ENCODE peak calls at places on chromosomes 13 and 19, in seven cellular contexts. X, S, G, Z, H, P and L are unnamed samples.

GRCh38 chr13:99190147-99190985 is 10.3 kb upstream of the UBAC2 start:
- DNase-seq in X (no peak), S (no peak), G (no peak), Z (no peak), H (no peak), P (no peak), L (no peak)

GRCh38 chr19:12996542-12997094 is 1.3 kb downstream of the NFIX start:
- DNase-seq in X (peak), S (peak), G (peak), Z (peak), H (no peak), P (no peak), L (no peak)

GRCh38 chr13:77476456-77476855 is 59.0 kb upstream of the SCEL start:
- DNase-seq in X (no peak), S (no peak), G (no peak), Z (no peak), H (no peak), P (no peak), L (no peak)

GRCh38 chr13:23741879-23742510 is 147.2 kb downstream of the MIPEP start:
- DNase-seq in X (no peak), S (peak), G (no peak), Z (no peak), H (no peak), P (no peak), L (no peak)

GRCh38 chr19:14450168-14450874 is 17.2 kb downstream of the PKN1 start:
- DNase-seq in X (no peak), S (peak), G (no peak), Z (peak), H (peak), P (no peak), L (no peak)

GRCh38 chr13:101757446-101758039 is 305.1 kb downstream of the ITGBL1 start:
- DNase-seq in X (peak), S (no peak), G (peak), Z (no peak), H (peak), P (no peak), L (peak)

GRCh38 chr19:56953411-56953810 is 112.9 kb upstream of the PEG3 start:
- DNase-seq in X (no peak), S (no peak), G (no peak), Z (no peak), H (no peak), P (no peak), L (no peak)

GRCh38 chr19:12484371-12485322 is at the start of gene ZNF709:
- DNase-seq in X (peak), S (peak), G (peak), Z (peak), H (peak), P (peak), L (peak)

GRCh38 chr19:1027020-1027952 is 878 bp downstream of the CNN2 start:
- DNase-seq in X (peak), S (no peak), G (no peak), Z (peak), H (no peak), P (no peak), L (no peak)

GRCh38 chr13:20544186-20544914 is 18.7 kb upstream of the CRYL1 start:
- DNase-seq in X (no peak), S (no peak), G (no peak), Z (no peak), H (no peak), P (no peak), L (no peak)

GRCh38 chr13:50512602-50513527 is 330.6 kb downstream of the DLEU7 start:
- DNase-seq in X (peak), S (no peak), G (peak), Z (peak), H (no peak), P (no peak), L (peak)

GRCh38 chr13:29160862-29161261 is 340.7 kb downstream of the MTUS2 start:
- DNase-seq in X (no peak), S (no peak), G (no peak), Z (no peak), H (no peak), P (no peak), L (no peak)

GRCh38 chr13:28485551-28485950 is 9.4 kb downstream of the FLT1 start:
- DNase-seq in X (no peak), S (peak), G (no peak), Z (no peak), H (no peak), P (no peak), L (no peak)

GRCh38 chr13:112762690-112763080 is 72.8 kb downstream of the ATP11A start:
- DNase-seq in X (no peak), S (no peak), G (no peak), Z (no peak), H (no peak), P (no peak), L (no peak)

GRCh38 chr19:18349524-18350128 is 9.2 kb downstream of the PGPEP1 start:
- DNase-seq in X (peak), S (peak), G (peak), Z (peak), H (peak), P (no peak), L (peak)

GRCh38 chr13:68185767-68186166 is 955.6 kb upstream of the PCDH9 start:
- DNase-seq in X (peak), S (no peak), G (no peak), Z (no peak), H (no peak), P (no peak), L (peak)

GRCh38 chr13:26656919-26657318 is 99.4 kb downstream of the WASF3 start:
- DNase-seq in X (peak), S (no peak), G (peak), Z (peak), H (no peak), P (peak), L (peak)

GRCh38 chr19:5339950-5340636 is 519 bp downstream of the PTPRS start:
- DNase-seq in X (no peak), S (peak), G (no peak), Z (no peak), H (no peak), P (no peak), L (no peak)

GRCh38 chr13:53719281-53719680 is 690.7 kb downstream of the OLFM4 start:
- DNase-seq in X (no peak), S (no peak), G (no peak), Z (no peak), H (no peak), P (no peak), L (no peak)

GRCh38 chr13:51956717-51957116 is 54.5 kb downstream of the ATP7B start:
- DNase-seq in X (no peak), S (no peak), G (no peak), Z (no peak), H (no peak), P (no peak), L (no peak)

GRCh38 chr13:51844862-51845573 is at the start of gene TMEM272:
- DNase-seq in X (peak), S (peak), G (peak), Z (peak), H (no peak), P (no peak), L (peak)

GRCh38 chr19:12953456-12954149 is 3.4 kb downstream of the GADD45GIP1 start:
- DNase-seq in X (no peak), S (no peak), G (no peak), Z (no peak), H (no peak), P (no peak), L (no peak)

GRCh38 chr13:64369121-64369520 is 2861.0 kb downstream of the PCDH9 start:
- DNase-seq in X (peak), S (no peak), G (peak), Z (no peak), H (no peak), P (no peak), L (no peak)

GRCh38 chr13:65553328-65553727 is 1676.8 kb downstream of the PCDH9 start:
- DNase-seq in X (no peak), S (no peak), G (no peak), Z (no peak), H (no peak), P (no peak), L (no peak)

GRCh38 chr13:32246468-32246867 is 68.7 kb downstream of the ZAR1L start:
- DNase-seq in X (peak), S (peak), G (peak), Z (peak), H (peak), P (no peak), L (peak)

GRCh38 chr13:106326751-106327150 is 208.7 kb downstream of the EFNB2 start:
- DNase-seq in X (no peak), S (no peak), G (no peak), Z (no peak), H (no peak), P (no peak), L (no peak)

GRCh38 chr19:15436012-15436825 is 13.5 kb downstream of the WIZ start:
- DNase-seq in X (peak), S (no peak), G (no peak), Z (no peak), H (no peak), P (no peak), L (no peak)

DNA sequence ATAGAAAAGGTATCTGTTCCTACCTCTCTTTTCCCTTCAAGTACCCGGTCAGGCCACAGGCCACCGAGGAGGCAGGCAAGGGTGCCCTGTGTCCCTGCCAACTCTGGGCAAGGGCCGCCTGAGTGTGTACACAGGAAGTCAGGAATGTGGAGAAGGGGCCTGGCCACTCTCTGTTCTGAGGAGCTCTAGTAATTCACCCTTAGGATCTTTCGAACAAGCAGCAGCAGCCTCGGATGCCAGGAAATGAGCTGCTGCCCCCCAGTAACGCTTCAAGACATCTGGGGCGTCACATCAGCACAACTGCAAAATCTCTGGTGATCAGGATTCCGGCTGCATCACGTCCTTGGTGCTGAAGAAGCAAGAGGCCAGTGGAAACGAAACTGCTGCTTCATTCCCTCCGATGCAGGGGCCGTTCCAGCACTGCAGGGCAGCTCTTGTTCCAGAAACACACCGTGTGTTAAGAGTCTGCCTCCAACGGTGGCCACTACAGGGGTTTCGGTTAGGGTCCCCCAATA is 2.0 kb downstream of the RAB20 start:
- DNase-seq in X (peak), S (no peak), G (peak), Z (peak), H (peak), P (no peak), L (peak)
- H3K4me3 ChIP-seq in X (peak), S (no peak), G (peak), Z (peak), H (peak), P (peak), L (no peak)

DNA sequence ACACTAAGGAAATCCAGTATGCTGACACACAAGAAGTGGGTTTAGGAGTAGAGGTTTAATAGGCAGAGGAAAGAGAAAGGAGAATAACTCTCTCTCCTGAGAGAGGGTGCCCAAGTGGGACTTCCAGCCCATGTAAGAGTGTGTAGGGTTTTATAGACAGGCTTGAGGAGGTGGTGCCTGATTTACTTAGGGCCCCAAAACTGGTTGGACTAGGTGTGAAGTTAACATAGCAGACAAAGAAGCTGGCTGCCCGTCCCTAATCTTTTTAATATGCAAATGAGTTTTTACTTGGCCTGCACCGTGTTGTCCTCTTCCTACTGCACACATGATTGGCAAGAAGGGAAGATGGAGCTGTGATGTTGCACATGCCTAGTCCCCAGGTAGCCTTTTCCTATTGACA is 752.5 kb upstream of the SLITRK5 start:
- DNase-seq in X (no peak), S (no peak), G (no peak), Z (no peak), H (no peak), P (no peak), L (no peak)
- H3K4me3 ChIP-seq in X (no peak), S (no peak), G (no peak), Z (no peak), H (no peak), P (no peak), L (no peak)

GRCh38 chr19:36256853-36257511 is 42.1 kb downstream of the ZNF146 start:
- DNase-seq in X (no peak), S (peak), G (no peak), Z (no peak), H (no peak), P (no peak), L (no peak)
- H3K4me3 ChIP-seq in X (no peak), S (peak), G (peak), Z (peak), H (no peak), P (peak), L (peak)

DNA sequence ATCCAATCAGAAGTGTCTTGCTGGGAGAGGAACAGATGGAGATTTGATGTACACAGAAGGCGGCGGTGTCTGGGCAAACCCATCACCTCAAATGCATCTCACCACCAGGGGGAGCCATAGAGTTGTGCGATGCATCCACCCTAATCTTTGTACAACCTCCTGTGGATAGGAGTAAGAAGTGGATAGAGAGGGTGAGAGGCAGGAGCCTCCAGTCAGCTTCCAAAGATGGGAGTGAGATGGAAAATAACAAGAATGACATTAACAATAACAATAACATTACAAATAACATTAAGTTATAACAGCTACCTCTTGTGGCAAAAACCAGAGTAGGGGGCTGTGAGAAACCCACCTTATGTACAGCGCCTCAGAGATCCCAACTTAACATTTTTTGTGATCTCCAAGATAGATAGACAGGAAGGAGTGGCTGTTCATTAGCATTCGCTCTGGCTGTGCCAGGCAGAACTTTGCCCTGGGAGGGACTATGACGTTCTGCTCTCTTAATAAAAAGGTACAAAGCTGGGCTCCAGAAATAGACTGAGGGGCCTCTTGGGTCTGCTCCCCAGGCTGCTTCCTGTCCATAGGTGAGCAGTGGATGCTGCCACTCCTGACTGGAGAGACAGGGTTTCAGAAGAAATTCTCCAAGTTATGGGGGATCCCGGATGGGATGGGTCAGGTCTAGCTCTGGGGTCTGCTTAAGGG is 5.2 kb upstream of the CEACAM18 start:
- DNase-seq in X (peak), S (peak), G (peak), Z (peak), H (no peak), P (peak), L (peak)
- H3K4me3 ChIP-seq in X (no peak), S (no peak), G (no peak), Z (no peak), H (no peak), P (no peak), L (no peak)

GRCh38 chr13:113875829-113876228 is 12.0 kb upstream of the GAS6 start:
- DNase-seq in X (no peak), S (no peak), G (no peak), Z (no peak), H (no peak), P (no peak), L (no peak)
- H3K4me3 ChIP-seq in X (no peak), S (no peak), G (no peak), Z (no peak), H (no peak), P (no peak), L (no peak)

DNA sequence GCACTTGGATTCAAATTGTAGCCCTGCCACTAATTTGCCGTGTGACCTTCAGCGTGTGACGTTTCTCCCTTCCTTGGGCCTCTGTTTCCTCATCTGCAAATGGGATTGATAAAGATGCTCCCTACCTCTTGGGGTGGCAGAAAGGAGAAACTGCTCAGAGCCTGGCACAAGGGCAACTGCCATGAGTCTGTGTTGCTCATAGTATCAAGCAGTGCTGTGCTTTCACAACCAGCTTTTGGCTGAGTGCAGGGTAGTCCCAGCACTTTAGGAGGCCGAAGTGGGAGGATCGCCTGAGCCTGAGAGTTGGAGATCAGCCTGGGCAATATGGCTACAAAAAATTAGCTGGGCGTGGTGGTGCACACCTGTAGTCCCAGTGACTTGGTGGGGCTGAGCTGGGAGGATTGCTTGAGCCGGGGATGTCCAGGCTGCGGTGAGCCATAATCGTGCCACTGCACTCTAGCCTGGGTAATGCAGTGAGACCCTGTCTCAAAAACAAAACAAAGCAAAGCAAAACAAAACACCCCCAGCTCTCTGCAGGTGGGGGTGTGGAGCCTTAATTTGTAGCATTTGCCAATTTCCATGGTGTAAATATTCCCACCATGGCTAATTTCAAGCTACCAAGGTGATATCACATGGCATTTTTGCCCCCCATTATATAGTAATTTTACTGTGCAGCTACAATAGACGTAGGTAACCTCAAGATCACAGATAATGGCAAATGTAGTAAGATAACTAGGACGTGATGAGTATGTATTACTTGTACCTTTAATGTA is 1.6 kb upstream of the MARK4 start:
- DNase-seq in X (no peak), S (no peak), G (no peak), Z (no peak), H (no peak), P (no peak), L (no peak)
- H3K4me3 ChIP-seq in X (no peak), S (no peak), G (no peak), Z (no peak), H (no peak), P (no peak), L (no peak)